ENCODE peak calls at places on chromosomes 5 and 9, in six cellular contexts. R is HepG2, S is HCT116, F is H1, V is K562, N is GM12878. C is an unnamed sample.

GRCh38 chr9:107119294-107119693 is 163.8 kb upstream of the RAD23B start:
- DNase-seq in S (no peak), N (no peak), F (no peak), R (no peak), V (no peak), C (no peak)

GRCh38 chr5:177426566-177427210 is at the start of gene GRK6:
- DNase-seq in V (peak), F (no peak), R (no peak), N (no peak), S (no peak), C (no peak)

GRCh38 chr5:145520335-145520734 is 314.8 kb downstream of the PRELID2 start:
- DNase-seq in V (no peak), F (no peak), R (no peak), N (no peak), S (no peak), C (no peak)

GRCh38 chr9:132622144-132622543 is 39.7 kb downstream of the BARHL1 start:
- DNase-seq in R (no peak), F (no peak), S (no peak), V (peak), N (no peak), C (no peak)

GRCh38 chr9:68585034-68585761 is 44.5 kb upstream of the TMEM252 start:
- DNase-seq in N (no peak), S (no peak), F (no peak), R (no peak), V (no peak), C (no peak)

GRCh38 chr5:102763734-102764133 is 8.6 kb downstream of the PAM start:
- DNase-seq in R (no peak), N (no peak), S (no peak), F (no peak), V (no peak), C (no peak)

GRCh38 chr9:135951889-135952663 is 9.1 kb downstream of the UBAC1 start:
- DNase-seq in S (peak), N (no peak), R (no peak), V (peak), F (no peak), C (no peak)

GRCh38 chr5:45695680-45696093 is 493 bp downstream of the HCN1 start:
- DNase-seq in R (no peak), F (no peak), S (no peak), N (no peak), V (no peak), C (no peak)

GRCh38 chr5:76329346-76329745 is 73.7 kb upstream of the IQGAP2 start:
- DNase-seq in S (no peak), F (no peak), V (no peak), R (no peak), N (no peak), C (no peak)

GRCh38 chr9:18502546-18502945 is 28.6 kb downstream of the ADAMTSL1 start:
- DNase-seq in N (no peak), V (no peak), S (no peak), F (no peak), R (no peak), C (no peak)

GRCh38 chr9:130878295-130878694 is 18.3 kb downstream of the QRFP start:
- DNase-seq in R (no peak), N (no peak), S (no peak), V (no peak), F (no peak), C (no peak)

GRCh38 chr9:94017939-94018531 is 62.9 kb upstream of the BARX1 start:
- DNase-seq in R (no peak), V (no peak), F (no peak), N (no peak), S (no peak), C (no peak)

GRCh38 chr5:115098041-115098702 is 71.5 kb downstream of the TRIM36 start:
- DNase-seq in R (peak), N (peak), V (peak), F (no peak), S (peak), C (peak)

GRCh38 chr9:134058716-134059115 is 9.1 kb downstream of the BRD3 start:
- DNase-seq in S (no peak), R (no peak), N (no peak), F (no peak), V (no peak), C (peak)

GRCh38 chr5:82174128-82174918 is 103.8 kb downstream of the RPS23 start:
- DNase-seq in F (peak), R (peak), V (peak), N (peak), S (peak), C (peak)

GRCh38 chr9:76394896-76395244 is 644 bp upstream of the RFK start:
- DNase-seq in V (peak), S (peak), N (peak), R (peak), F (no peak), C (no peak)
- TF ChIP-seq POLR2A in V (no peak), S (no peak), N (no peak), R (peak), F (no peak), C (no peak)

DNA sequence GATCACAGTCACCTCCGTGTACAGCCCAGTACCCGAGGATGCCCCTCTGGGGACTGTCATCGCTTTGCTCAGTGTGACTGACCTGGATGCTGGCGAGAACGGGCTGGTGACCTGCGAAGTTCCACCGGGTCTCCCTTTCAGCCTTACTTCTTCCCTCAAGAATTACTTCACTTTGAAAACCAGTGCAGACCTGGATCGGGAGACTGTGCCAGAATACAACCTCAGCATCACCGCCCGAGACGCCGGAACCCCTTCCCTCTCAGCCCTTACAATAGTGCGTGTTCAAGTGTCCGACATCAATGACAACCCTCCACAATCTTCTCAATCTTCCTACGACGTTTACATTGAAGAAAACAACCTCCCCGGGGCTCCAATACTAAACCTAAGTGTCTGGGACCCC is 1.4 kb downstream of the PCDHGC3 start:
- DNase-seq in F (no peak), R (no peak), V (no peak), S (no peak), N (no peak), C (no peak)
- H3K4me3 ChIP-seq in F (peak), R (no peak), V (no peak), S (no peak), N (peak), C (peak)

DNA sequence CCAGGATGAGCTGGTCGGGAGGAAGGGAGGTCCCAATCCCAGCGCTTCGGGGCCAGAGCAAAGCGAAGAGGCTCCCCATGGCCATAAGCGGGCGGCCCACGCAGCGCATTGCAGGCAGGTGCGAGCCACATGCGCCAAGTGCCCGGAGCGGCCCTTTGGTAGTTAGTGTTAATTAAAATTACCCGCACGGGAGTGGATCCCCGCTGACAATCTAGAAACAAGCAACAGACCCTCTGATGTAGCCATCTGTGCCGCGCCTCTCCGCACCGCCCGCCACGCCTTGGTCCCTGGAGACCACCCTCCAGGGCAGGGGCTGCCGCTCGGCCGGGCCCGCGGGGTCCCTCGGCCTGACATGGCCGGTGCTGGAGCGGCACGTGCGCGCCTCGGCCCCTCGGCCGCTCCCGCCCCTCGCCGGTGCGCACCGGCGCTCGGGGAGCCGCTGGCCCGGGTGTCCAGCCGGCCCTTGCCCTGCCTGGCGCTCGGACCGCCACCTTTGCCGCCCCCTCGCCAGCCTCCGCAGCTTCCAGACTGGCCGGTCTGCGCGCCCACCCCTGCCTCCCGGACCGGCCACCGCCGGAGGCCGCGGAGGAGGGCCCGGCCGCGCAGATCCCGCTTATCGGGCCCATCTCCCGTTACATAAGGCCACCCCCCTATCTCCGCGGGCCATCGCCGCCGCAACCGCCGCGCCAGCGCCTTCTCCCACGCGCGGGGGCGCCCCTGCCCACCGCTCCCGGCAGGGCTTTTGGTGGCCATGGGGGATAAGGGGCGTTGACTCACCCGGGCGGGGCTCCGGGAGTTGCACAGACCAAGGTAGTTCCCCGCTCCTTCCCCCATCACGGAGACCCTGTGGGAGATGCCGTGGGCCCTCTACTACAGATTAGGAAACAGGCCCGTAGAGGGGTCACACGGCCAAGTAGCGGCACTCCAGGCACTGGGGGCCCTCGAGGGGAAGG is 1.9 kb upstream of the IL13 start:
- DNase-seq in S (no peak), F (no peak), N (no peak), V (no peak), R (no peak), C (peak)
- TF ChIP-seq EZH2 in S (no peak), F (peak), N (no peak), V (no peak), R (no peak), C (no peak)

GRCh38 chr9:110121170-110121569 is 86.8 kb downstream of the C9orf152 start:
- DNase-seq in S (no peak), F (no peak), R (no peak), N (no peak), V (no peak), C (no peak)
- TF ChIP-seq POLR2A in S (no peak), F (no peak), R (no peak), N (no peak), V (no peak), C (no peak)

GRCh38 chr5:113245427-113246052 is 189.2 kb downstream of the TSSK1B start:
- DNase-seq in V (no peak), S (no peak), R (no peak), N (no peak), F (no peak), C (no peak)
- H3K4me3 ChIP-seq in V (no peak), S (no peak), R (no peak), N (no peak), F (no peak), C (no peak)

GRCh38 chr9:90578116-90578815 is 64.4 kb downstream of the DIRAS2 start:
- DNase-seq in R (no peak), F (no peak), V (no peak), S (no peak), N (no peak), C (no peak)
- TF ChIP-seq EZH2 in R (no peak), F (no peak), V (no peak), S (no peak), N (no peak), C (no peak)

DNA sequence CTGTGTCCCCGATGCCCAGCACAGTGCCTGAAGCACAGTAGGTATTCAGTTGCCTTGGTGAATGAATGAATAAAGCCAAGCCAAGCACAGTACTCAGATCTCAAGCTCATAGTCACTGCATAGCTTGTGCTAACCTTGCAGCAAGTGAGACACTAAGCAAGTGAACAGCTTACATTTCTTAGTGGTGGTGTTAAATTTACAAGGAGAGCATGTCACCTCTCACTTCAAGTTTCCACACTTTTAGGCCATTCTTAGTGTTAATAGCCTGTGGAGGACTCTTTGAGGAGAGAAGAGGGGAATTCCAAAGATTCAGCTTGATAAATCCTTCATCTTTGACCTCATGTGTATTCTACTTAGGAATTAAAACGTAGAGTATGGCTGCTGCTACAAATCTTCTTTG is 104.7 kb downstream of the C9orf152 start:
- DNase-seq in F (no peak), V (no peak), S (no peak), N (no peak), R (no peak), C (no peak)
- TF ChIP-seq POLR2A in F (no peak), V (no peak), S (no peak), N (no peak), R (no peak), C (no peak)

GRCh38 chr5:14364576-14365472 is 216.8 kb upstream of the OTULINL start:
- DNase-seq in R (peak), F (peak), S (peak), N (no peak), V (peak), C (peak)

GRCh38 chr5:14364096-14364495 is 217.5 kb upstream of the OTULINL start:
- DNase-seq in R (no peak), N (no peak), V (no peak), S (no peak), F (no peak), C (peak)

GRCh38 chr5:14367364-14367763 is 214.2 kb upstream of the OTULINL start:
- DNase-seq in S (no peak), R (no peak), N (no peak), V (no peak), F (no peak), C (no peak)

GRCh38 chr5:14366763-14367162 is 214.8 kb upstream of the OTULINL start:
- DNase-seq in S (no peak), V (no peak), F (no peak), R (no peak), N (no peak), C (no peak)

DNA sequence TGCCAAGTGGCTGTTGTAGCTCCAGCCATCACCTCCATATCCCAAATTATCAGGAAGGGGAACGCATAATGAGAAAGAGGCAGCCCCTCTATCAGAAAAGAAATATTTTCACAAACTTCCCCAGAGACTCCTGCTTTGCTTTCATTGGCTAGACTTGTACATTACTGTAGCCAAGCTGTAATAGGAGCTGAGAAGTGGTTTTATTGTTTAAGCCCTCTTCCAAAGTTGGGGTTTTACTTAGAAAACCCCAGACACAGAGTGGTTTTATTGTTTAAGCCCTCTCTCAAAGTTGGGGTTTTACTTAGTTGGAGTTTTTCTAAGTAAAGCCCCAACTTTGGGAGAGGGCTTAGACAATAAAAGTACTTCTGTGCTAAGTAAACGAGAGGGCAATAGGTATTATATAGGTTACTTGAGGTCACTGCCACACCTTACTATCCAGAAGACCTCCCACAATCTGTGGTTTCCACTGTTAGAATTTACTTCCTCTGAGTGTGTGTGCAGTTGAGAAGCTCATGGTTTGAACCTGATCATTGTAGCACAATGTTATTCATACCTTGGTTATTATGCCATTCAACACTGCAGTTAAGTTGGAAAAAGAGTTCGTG is 215.7 kb upstream of the OTULINL start:
- DNase-seq in F (no peak), S (no peak), R (no peak), N (no peak), V (no peak), C (no peak)
- H3K4me3 ChIP-seq in F (no peak), S (no peak), R (no peak), N (no peak), V (no peak), C (no peak)

DNA sequence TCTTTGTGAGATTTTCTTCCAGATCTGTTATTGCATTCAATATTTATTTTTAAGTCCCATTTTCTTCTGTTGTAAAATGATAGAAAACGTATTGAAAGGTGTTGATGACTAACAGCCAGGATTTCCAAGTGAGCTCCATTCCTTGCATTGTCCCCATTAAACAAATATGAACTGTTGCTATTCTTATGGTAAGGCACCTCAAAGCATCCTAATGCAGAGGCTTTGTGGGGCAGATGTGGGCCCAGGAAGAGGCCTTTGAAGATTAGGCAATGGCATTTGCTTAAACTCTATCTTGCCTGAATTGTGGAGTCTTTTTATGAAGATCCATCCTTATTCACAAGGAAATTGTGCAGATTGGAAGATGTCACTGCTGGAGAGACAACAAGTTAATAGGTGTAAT is 38.9 kb downstream of the NTRK2 start:
- DNase-seq in V (no peak), N (no peak), F (peak), R (no peak), S (no peak), C (no peak)
- TF ChIP-seq EZH2 in V (no peak), N (no peak), F (no peak), R (no peak), S (no peak), C (no peak)

C was measured in endothelial cell of umbilical vein.